ENCODE peak calls at places on chromosomes 5 and 9, in nine cellular contexts. W is K562, Z is endothelial cell of umbilical vein, I is HCT116, S is neuronal stem cell, K is mesenchymal stem cell, Y is SK-N-SH, G is fibroblast of lung, T is hepatocyte. J is an unnamed sample.

GRCh38 chr9:16092627-16093091 is 539.8 kb downstream of the CCDC171 start:
- DNase-seq in W (no peak), Z (no peak), I (no peak), S (no peak), K (peak; percentile 73), Y (no peak), G (no peak), T (peak; percentile 44), J (no peak)

GRCh38 chr5:157546456-157547100 is 29.0 kb downstream of the ADAM19 start:
- DNase-seq in W (no peak), Z (no peak), I (no peak), S (no peak), K (peak; percentile 34), Y (no peak), G (peak; percentile 36), T (no peak), J (no peak)

GRCh38 chr5:177402271-177403043 is 2.0 kb upstream of the PFN3 start:
- DNase-seq in W (no peak), Z (no peak), I (peak; percentile 82), S (peak; percentile 56), K (peak; percentile 68), Y (peak; percentile 81), G (peak; percentile 43), T (peak; percentile 89), J (peak; percentile 66)

GRCh38 chr5:112779531-112779930 is 41.8 kb downstream of the APC start:
- DNase-seq in W (no peak), Z (no peak), I (no peak), S (no peak), K (peak; percentile 60), Y (no peak), G (peak; percentile 92), T (no peak), J (peak; percentile 75)

GRCh38 chr5:93096561-93096960 is 484.5 kb downstream of the NR2F1-AS1 start:
- DNase-seq in W (no peak), Z (no peak), I (no peak), S (no peak), K (no peak), Y (no peak), G (no peak), T (no peak), J (no peak)

GRCh38 chr9:83062653-83063527 is at the start of gene RASEF:
- DNase-seq in W (no peak), Z (no peak), I (no peak), S (peak; percentile 41), K (peak; percentile 53), Y (peak; percentile 86), G (peak; percentile 6), T (peak; percentile 85), J (peak; percentile 78)

GRCh38 chr5:133321833-133322420 is 270.1 kb downstream of the HSPA4 start:
- DNase-seq in W (no peak), Z (no peak), I (no peak), S (no peak), K (no peak), Y (no peak), G (no peak), T (no peak), J (peak; percentile 11)

GRCh38 chr9:109181284-109181683 is 14.2 kb upstream of the FRRS1L start:
- DNase-seq in W (no peak), Z (no peak), I (no peak), S (no peak), K (no peak), Y (no peak), G (no peak), T (no peak), J (no peak)

GRCh38 chr5:24094081-24094480 is 550.7 kb downstream of the CDH10 start:
- DNase-seq in W (no peak), Z (no peak), I (no peak), S (peak; percentile 5), K (no peak), Y (no peak), G (no peak), T (no peak), J (no peak)

GRCh38 chr9:133371261-133371711 is 4.6 kb downstream of the SURF4 start:
- DNase-seq in W (peak; percentile 45), Z (no peak), I (no peak), S (no peak), K (no peak), Y (no peak), G (no peak), T (no peak), J (no peak)

GRCh38 chr5:86917117-86917579 is 299.4 kb downstream of the COX7C start:
- DNase-seq in W (no peak), Z (peak; percentile 26), I (no peak), S (peak; percentile 48), K (peak; percentile 63), Y (no peak), G (peak; percentile 37), T (peak; percentile 70), J (peak; percentile 6)

GRCh38 chr9:92807757-92808725 is 43.4 kb upstream of the BICD2 start:
- DNase-seq in W (no peak), Z (no peak), I (no peak), S (no peak), K (no peak), Y (peak; percentile 47), G (no peak), T (no peak), J (no peak)

GRCh38 chr5:135375040-135375439 is 24.0 kb downstream of the MACROH2A1 start:
- DNase-seq in W (no peak), Z (no peak), I (no peak), S (no peak), K (no peak), Y (no peak), G (no peak), T (no peak), J (no peak)

GRCh38 chr5:177189416-177189815 is 55.8 kb downstream of the NSD1 start:
- DNase-seq in W (no peak), Z (no peak), I (no peak), S (no peak), K (peak; percentile 23), Y (no peak), G (peak; percentile 25), T (no peak), J (no peak)

GRCh38 chr9:2655411-2655901 is 33.9 kb downstream of the VLDLR start:
- DNase-seq in W (no peak), Z (peak; percentile 77), I (no peak), S (no peak), K (peak; percentile 84), Y (no peak), G (peak; percentile 84), T (no peak), J (peak; percentile 92)

GRCh38 chr9:20339611-20340010 is 282.7 kb downstream of the MLLT3 start:
- DNase-seq in W (no peak), Z (no peak), I (no peak), S (no peak), K (no peak), Y (no peak), G (no peak), T (no peak), J (no peak)
- H2AFZ ChIP-seq in W (no peak overlapping the region), Z (no peak overlapping the region), I (no peak overlapping the region), S (no peak overlapping the region), K (no peak overlapping the region), Y (no peak overlapping the region), G (no peak overlapping the region), T (no peak overlapping the region), J (peak overlapping the region; percentile 23)

DNA sequence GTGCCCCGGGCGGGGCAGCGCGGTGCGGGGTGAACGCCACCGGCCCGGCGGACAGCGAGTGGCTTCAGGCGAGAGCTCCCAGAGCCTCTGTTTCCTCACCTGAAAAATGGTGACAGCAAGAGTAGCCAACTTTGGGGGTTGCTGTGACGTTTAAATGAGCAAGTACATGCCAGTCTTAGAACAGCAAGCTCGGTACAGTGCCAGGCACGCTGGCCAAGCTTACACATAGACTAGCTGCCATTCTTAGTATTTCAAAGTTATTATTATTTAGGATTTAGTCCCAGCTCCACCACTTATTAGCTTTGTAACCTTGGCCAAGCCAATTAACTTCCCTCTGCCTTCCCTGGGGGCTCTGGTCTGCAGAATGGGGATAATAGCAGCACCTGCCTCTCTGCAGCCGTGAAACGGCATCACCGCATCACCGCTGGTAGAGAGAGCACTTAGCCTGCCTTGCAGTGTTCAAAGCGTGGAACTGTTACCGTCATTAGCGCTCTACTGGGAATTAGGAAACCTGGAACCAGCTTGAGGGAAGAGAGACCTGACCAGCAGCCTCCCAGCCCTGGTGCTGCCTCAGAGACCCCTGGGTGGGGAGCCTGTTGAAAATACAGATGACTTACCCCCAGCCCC is at the start of gene C9orf50:
- DNase-seq in W (no peak), Z (no peak), I (no peak), S (no peak), K (no peak), Y (no peak), G (no peak), T (no peak), J (no peak)
- H3K4me3 ChIP-seq in W (peak within 1 kb of the TSS; percentile 56), Z (peak within 1 kb of the TSS; percentile 25), I (no peak within 1 kb of the TSS), S (peak within 1 kb of the TSS; percentile 25), K (peak within 1 kb of the TSS; percentile 71), Y (peak within 1 kb of the TSS; percentile 57), G (peak within 1 kb of the TSS; percentile 39), T (peak within 1 kb of the TSS; percentile 77), J (peak within 1 kb of the TSS; percentile 39)

GRCh38 chr9:123867971-123868370 is 62.0 kb downstream of the DENND1A start:
- DNase-seq in W (no peak), Z (no peak), I (no peak), S (no peak), K (peak; percentile 8), Y (no peak), G (no peak), T (no peak), J (no peak)

GRCh38 chr9:123866497-123866896 is 63.4 kb downstream of the DENND1A start:
- DNase-seq in W (no peak), Z (no peak), I (no peak), S (no peak), K (no peak), Y (no peak), G (peak; percentile 9), T (no peak), J (no peak)

GRCh38 chr9:123864291-123864690 is 65.6 kb downstream of the DENND1A start:
- DNase-seq in W (no peak), Z (no peak), I (no peak), S (no peak), K (no peak), Y (no peak), G (no peak), T (no peak), J (no peak)

GRCh38 chr9:123865226-123865625 is 64.7 kb downstream of the DENND1A start:
- DNase-seq in W (no peak), Z (no peak), I (no peak), S (no peak), K (no peak), Y (no peak), G (no peak), T (no peak), J (no peak)

DNA sequence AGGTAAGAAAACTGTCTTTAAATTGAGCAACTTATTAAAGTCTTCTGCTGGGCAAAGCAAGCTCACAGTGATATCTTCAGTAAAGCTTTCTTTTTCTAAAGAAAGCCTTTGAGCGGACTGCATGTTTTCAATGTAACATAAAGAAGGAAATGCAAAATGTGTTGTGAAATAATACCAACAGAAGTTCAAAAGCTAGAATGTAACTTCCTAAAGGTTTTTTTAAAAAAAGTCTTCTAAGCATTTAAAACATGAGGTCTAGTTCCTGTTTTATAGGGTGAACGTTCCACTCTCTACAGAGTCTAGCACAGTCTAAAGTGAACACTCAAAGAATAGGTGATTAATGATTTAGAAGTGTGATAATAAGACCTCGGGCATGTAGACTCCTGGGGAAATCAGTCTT is 62.9 kb downstream of the DENND1A start:
- DNase-seq in W (no peak), Z (no peak), I (no peak), S (no peak), K (no peak), Y (no peak), G (no peak), T (no peak), J (no peak)
- H2AFZ ChIP-seq in W (no peak overlapping the region), Z (no peak overlapping the region), I (no peak overlapping the region), S (no peak overlapping the region), K (no peak overlapping the region), Y (no peak overlapping the region), G (no peak overlapping the region), T (no peak overlapping the region), J (no peak overlapping the region)

GRCh38 chr9:129382281-129383004 is 204.4 kb upstream of the IER5L start:
- DNase-seq in W (no peak), Z (no peak), I (no peak), S (no peak), K (no peak), Y (peak; percentile 40), G (no peak), T (no peak), J (no peak)
- H3K4me3 ChIP-seq in W (no peak overlapping the region), Z (no peak overlapping the region), I (no peak overlapping the region), S (no peak overlapping the region), K (no peak overlapping the region), Y (no peak overlapping the region), G (no peak overlapping the region), T (no peak overlapping the region), J (no peak overlapping the region)